ENCODE peak calls at places on chromosomes 13 and 19, in eight cellular contexts. Y is vagina, G is astrocyte of the spinal cord, S is Peyer's patch, K is fibroblast of the aortic adventitia, Z is stomach, N is AG09319, Q is osteocyte. V is an unnamed sample.

GRCh38 chr13:50760751-50761150 is 82.7 kb downstream of the DLEU7 start:
- DNase-seq in Y (no peak), G (no peak), Q (no peak), Z (no peak), K (no peak), N (no peak), S (no peak), V (peak; percentile 33)

GRCh38 chr19:11397089-11397610 is 13.0 kb upstream of the EPOR start:
- DNase-seq in N (no peak), S (no peak), G (no peak), K (no peak), Z (no peak), Y (no peak), Q (no peak), V (no peak)

GRCh38 chr13:48978942-48979601 is 3.4 kb downstream of the FNDC3A start:
- DNase-seq in N (no peak), Y (no peak), Z (no peak), Q (no peak), K (peak; percentile 51), G (no peak), S (no peak), V (no peak)

GRCh38 chr19:46746281-46746965 is at the start of gene STRN4:
- DNase-seq in Q (no peak), Z (peak; percentile 67), S (peak; percentile 40), K (no peak), N (no peak), G (no peak), Y (no peak), V (no peak)

GRCh38 chr13:98208606-98209005 is 31.5 kb upstream of the RNF113B start:
- DNase-seq in K (no peak), G (no peak), Z (no peak), Q (no peak), S (no peak), N (no peak), Y (no peak), V (no peak)

GRCh38 chr19:11345122-11345752 is 831 bp downstream of the TMEM205 start:
- DNase-seq in Y (no peak), S (no peak), G (no peak), N (no peak), Z (no peak), K (no peak), Q (no peak), V (no peak)

GRCh38 chr19:38852231-38853044 is 2.7 kb upstream of the HNRNPL start:
- DNase-seq in Z (peak; percentile 56), G (peak; percentile 54), K (peak; percentile 61), N (no peak), S (peak; percentile 66), Y (peak; percentile 96), Q (no peak), V (peak; percentile 58)

GRCh38 chr13:106143930-106144709 is 391.3 kb downstream of the EFNB2 start:
- DNase-seq in Z (peak; percentile 36), N (no peak), Q (no peak), Y (no peak), K (no peak), S (no peak), G (peak; percentile 40), V (peak; percentile 60)

GRCh38 chr13:101985321-101985720 is 416.5 kb downstream of the FGF14 start:
- DNase-seq in G (peak; percentile 71), K (no peak), Z (no peak), Y (no peak), N (no peak), S (no peak), Q (no peak), V (peak; percentile 76)

GRCh38 chr19:35642798-35643254 is 1.3 kb downstream of the ETV2 start:
- DNase-seq in S (peak; percentile 24), N (no peak), G (no peak), Q (no peak), Z (no peak), Y (no peak), K (no peak), V (no peak)

GRCh38 chr13:48232420-48233096 is 448 bp upstream of the ITM2B start:
- DNase-seq in Z (peak; percentile 35), Q (no peak), Y (peak; percentile 94), K (no peak), G (peak; percentile 15), S (no peak), N (no peak), V (no peak)

GRCh38 chr13:88627071-88627470 is 955.9 kb downstream of the SLITRK5 start:
- DNase-seq in S (no peak), G (no peak), K (no peak), N (no peak), Z (no peak), Q (no peak), Y (no peak), V (peak; percentile 22)

GRCh38 chr13:74153316-74153715 is 19.1 kb upstream of the KLF12 start:
- DNase-seq in Q (no peak), K (no peak), Z (no peak), S (no peak), Y (no peak), N (no peak), G (no peak), V (peak; percentile 44)

GRCh38 chr19:45972081-45972943 is 1.4 kb downstream of the NOVA2 start:
- DNase-seq in Q (no peak), Z (no peak), Y (no peak), N (no peak), S (no peak), K (no peak), G (no peak), V (no peak)

GRCh38 chr13:113086031-113086750 is 19.4 kb upstream of the F7 start:
- DNase-seq in K (no peak), Z (no peak), Y (no peak), S (no peak), G (no peak), N (no peak), Q (no peak), V (no peak)

GRCh38 chr13:113084943-113085540 is 20.5 kb upstream of the F7 start:
- DNase-seq in S (no peak), Y (no peak), K (no peak), Z (no peak), G (no peak), N (no peak), Q (no peak), V (no peak)

GRCh38 chr13:113083022-113083373 is 22.6 kb upstream of the F7 start:
- DNase-seq in Y (no peak), N (no peak), K (no peak), S (no peak), G (no peak), Z (no peak), Q (no peak), V (no peak)

GRCh38 chr13:113083402-113084061 is 22.1 kb upstream of the F7 start:
- DNase-seq in Y (no peak), Z (no peak), N (no peak), K (peak; percentile 72), Q (no peak), S (no peak), G (no peak), V (no peak)

GRCh38 chr13:113084094-113084942 is 21.3 kb upstream of the F7 start:
- DNase-seq in Y (no peak), Q (no peak), N (no peak), K (no peak), S (no peak), Z (no peak), G (no peak), V (no peak)
- TF ChIP-seq CTCF in Y (no peak), Q (no peak), N (no peak), K (peak; percentile 23), S (no peak), Z (no peak), G (peak; percentile 16), V (peak; percentile 42)

DNA sequence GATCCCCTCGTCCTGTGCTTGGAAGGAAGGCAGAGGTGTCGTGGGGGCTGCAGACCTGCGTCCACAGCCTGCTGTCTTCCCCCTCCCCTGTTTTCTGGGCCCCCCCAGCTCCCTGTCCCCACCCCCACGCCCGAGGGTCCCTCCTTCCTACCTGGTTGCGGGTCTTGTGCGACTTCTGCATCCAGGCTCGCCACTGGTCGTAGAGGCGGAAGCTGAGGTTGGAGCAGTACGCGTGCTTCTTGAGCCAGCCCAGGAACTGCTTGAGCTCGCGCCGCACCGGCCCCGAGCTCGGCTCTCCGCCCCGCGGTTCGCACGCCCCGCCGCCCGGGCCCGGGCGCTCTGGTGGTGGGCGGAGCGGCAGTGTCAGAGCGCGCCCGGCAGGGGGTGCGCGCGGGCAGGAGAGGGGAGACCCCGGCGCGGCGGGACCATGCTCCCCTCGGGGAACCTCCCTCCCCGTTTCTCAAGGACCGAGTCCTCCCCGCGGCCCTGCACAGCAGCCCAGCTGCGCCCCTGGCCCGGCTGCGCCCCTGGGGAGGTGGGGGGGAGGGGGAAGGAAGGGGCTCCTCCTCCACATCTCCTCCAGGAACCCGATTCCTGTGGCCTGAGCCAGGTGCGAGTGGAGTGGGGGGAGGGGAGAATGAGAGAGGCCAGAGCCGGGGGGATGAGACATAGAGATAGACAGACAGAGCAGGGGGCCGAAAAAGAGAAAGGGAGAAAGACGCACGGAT is 5.7 kb downstream of the REX1BD start:
- DNase-seq in N (no peak), K (peak; percentile 66), G (peak; percentile 73), S (peak; percentile 77), Z (peak; percentile 80), Q (peak; percentile 93), Y (no peak), V (peak; percentile 85)
- TF ChIP-seq CTCF in N (peak; percentile 51), K (peak; percentile 67), G (peak; percentile 60), S (peak; percentile 80), Z (no peak), Q (peak; percentile 96), Y (peak; percentile 93), V (peak; percentile 54)

DNA sequence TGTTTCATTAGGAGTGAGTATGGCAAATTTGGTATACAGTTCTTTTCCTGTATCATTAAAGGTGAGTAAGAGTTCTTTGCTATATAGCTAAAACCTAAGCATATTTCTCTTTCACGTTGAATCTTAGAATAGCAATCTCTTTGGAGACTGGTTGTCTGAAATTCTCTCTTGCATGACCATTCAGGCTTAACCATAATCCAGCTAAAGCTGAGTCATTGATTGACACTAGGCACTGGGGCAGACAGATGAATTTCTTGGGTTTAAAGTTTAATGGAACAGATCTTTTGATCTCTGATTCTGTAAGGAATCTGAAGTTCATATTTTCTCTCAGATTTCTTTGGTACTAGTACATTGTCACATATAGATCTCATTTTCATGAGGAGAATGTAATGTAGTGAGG is 397.4 kb upstream of the MIR17HG start:
- DNase-seq in Q (no peak), Z (no peak), Y (no peak), G (no peak), K (no peak), N (no peak), S (no peak), V (no peak)
- TF ChIP-seq CTCF in Q (no peak), Z (no peak), Y (no peak), G (no peak), K (no peak), N (no peak), S (no peak), V (no peak)

GRCh38 chr13:30552567-30552966 is 65.2 kb upstream of the USPL1 start:
- DNase-seq in Z (no peak), G (no peak), N (no peak), K (no peak), Q (no peak), Y (no peak), S (no peak), V (no peak)

GRCh38 chr13:30545320-30545719 is 72.4 kb upstream of the USPL1 start:
- DNase-seq in S (no peak), N (no peak), K (no peak), G (no peak), Q (no peak), Y (no peak), Z (no peak), V (peak; percentile 24)

DNA sequence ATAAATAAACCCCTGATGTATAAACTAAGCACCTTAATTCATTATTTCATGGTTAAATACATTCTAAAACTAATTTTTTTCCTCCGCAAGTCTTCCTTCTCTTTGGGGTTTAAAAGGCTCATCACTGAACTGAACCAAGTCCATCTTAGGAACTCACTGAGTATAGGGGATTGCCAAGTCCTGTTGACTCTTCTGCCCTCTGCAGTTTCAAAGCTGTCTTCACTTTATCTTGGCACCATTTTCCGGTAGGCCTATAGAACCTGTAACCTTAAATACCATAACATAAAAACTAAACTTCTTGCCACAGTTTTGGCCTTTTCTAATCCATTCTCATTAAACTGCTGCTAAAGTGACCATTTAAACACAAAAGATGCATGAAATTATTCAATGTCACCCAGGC is 66.5 kb upstream of the USPL1 start:
- DNase-seq in N (no peak), K (peak; percentile 46), Q (no peak), G (peak; percentile 18), Y (no peak), Z (no peak), S (no peak), V (peak; percentile 66)
- TF ChIP-seq CTCF in N (peak; percentile 15), K (peak; percentile 29), Q (peak; percentile 43), G (peak; percentile 30), Y (no peak), Z (no peak), S (no peak), V (peak; percentile 49)

V was measured in choroid plexus epithelial cell.